ENCODE peak calls at places on chromosomes 2 and 18, in seven cellular contexts. V is OCI-LY7, B is fibroblast of mammary gland, Z is GM06990, M is progenitor cell of endocrine pancreas, I is heart left ventricle, A is tibial nerve. U is an unnamed sample.
A peak's percentile ranks its signal among the peaks of the same experiment; 100 is the strongest.

GRCh38 chr18:56165601-56166355 is 472.6 kb downstream of the TXNL1 start:
- DNase-seq in A (no peak), B (no peak), M (no peak), Z (no peak), V (no peak), I (no peak), U (no peak)

GRCh38 chr18:73691118-73691517 is 456.5 kb downstream of the FBXO15 start:
- DNase-seq in I (no peak), M (no peak), A (no peak), V (no peak), Z (no peak), B (peak; percentile 86), U (no peak)

GRCh38 chr2:235506291-235506996 is 12.6 kb downstream of the AGAP1 start:
- DNase-seq in A (no peak), I (no peak), M (no peak), Z (no peak), V (no peak), B (peak; percentile 38), U (no peak)

GRCh38 chr18:1053654-1054315 is 149.1 kb downstream of the ADCYAP1 start:
- DNase-seq in M (no peak), I (no peak), A (no peak), Z (no peak), B (no peak), V (no peak), U (no peak)

GRCh38 chr2:44233450-44234128 is 41.7 kb upstream of the SLC3A1 start:
- DNase-seq in Z (no peak), B (peak; percentile 56), V (no peak), I (no peak), M (no peak), A (no peak), U (no peak)

GRCh38 chr2:47016172-47016913 is 100.7 kb upstream of the MCFD2 start:
- DNase-seq in Z (no peak), B (peak; percentile 90), M (no peak), I (no peak), A (no peak), V (no peak), U (no peak)

GRCh38 chr2:105681927-105682326 is 62.8 kb upstream of the NCK2 start:
- DNase-seq in M (no peak), I (no peak), Z (no peak), B (no peak), A (no peak), V (no peak), U (no peak)

GRCh38 chr18:29651121-29651675 is 1391.3 kb downstream of the DSC3 start:
- DNase-seq in B (peak; percentile 33), A (no peak), I (no peak), M (no peak), V (no peak), Z (no peak), U (no peak)

GRCh38 chr2:11314482-11314881 is 30.0 kb downstream of the ROCK2 start:
- DNase-seq in Z (no peak), A (no peak), M (no peak), B (no peak), I (no peak), V (no peak), U (no peak)
- TF ChIP-seq CTCF in Z (no peak), A (no peak), M (no peak), B (no peak), I (no peak), V (no peak), U (no peak)

DNA sequence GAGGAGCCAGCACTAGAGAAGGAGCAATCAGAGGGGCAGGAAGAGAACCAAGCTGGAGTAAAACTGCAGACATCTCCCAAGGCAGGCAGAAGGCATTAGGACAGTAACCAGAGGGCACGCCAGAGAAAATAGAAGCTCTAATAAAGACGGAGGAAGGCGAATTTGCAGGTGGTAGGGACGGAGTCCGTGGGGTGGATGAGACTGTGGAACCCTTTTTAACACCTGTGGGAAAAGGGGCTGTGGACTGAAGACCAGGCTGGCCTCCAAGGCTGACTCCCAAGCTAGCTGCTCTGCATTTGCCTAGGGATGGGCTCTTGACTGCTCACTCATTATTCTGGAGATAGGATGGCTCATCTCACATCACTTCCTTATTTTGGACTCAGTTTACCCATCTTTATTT is 49.5 kb downstream of the SLC4A1AP start:
- DNase-seq in I (no peak), V (no peak), A (no peak), M (no peak), Z (no peak), B (no peak), U (no peak)
- TF ChIP-seq CTCF in I (no peak), V (no peak), A (no peak), M (no peak), Z (no peak), B (no peak), U (no peak)

DNA sequence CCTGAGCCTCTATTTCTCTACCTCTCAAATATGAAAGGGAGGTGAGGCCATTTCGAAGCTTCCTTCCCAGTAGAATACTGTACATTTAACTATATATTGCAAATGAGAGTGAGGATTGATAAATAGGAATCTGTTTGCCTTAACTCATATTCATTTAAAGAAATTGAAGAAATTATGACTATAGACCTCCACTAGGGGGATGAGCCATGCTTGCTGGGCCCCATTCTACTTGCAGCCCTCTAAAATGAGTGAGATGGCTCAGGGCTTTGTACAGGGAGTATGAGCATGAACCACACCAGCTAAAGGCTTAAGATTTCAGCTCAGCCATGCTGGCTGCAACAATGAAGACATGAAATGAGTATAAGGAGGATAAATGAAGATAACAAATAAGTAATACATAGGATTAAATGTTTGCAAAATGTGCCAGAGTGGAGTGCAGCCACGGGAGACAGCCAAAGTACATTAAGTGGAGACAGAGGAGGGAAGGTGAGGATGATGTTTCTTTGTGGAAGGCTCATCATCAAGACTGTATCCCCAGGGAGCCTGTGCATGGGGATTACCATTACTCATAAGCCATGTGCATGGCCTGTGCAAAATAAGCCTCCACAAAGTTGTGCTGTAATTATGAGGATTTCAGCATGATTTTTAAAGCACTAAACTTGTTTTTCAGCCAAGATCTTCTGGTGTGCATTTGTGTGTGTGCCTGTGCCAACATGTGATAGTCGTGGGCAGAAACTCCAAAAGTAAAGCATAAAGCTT is 300.8 kb downstream of the CNTNAP5 start:
- DNase-seq in B (peak; percentile 27), Z (no peak), V (no peak), A (no peak), M (no peak), I (no peak), U (no peak)
- TF ChIP-seq CTCF in B (no peak), Z (no peak), V (peak; percentile 59), A (no peak), M (peak; percentile 51), I (peak; percentile 17), U (peak; percentile 14)

DNA sequence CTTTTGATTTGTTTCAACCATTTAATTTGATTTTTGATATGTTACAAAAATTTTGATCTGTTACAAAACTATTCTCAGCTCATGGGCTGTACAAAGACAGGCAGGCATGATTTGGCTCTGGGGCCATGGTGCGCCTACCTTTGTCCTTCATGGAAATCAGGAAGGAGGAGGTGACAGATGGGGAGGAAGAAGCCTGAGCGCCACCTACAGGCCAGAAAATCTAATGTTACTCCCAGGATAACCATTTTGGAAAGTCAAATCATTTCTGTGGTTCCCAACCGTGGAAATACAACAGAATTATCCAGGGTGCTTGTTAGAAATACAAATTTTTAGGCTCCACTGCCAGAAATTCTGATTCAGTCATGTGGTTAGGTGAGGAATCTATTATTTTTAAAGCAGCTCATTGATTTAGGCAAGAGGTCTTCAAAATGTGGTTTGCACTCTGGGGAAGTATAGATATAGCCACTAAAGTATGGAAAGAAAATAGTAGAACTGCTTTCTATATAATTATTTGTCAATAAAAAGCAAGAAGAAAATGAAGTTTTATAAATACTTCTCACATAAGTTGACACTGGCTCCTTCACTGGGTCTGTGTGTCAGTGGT is 93.9 kb downstream of the EVA1A start:
- DNase-seq in V (peak; percentile 43), A (no peak), Z (peak; percentile 15), B (peak; percentile 43), M (no peak), I (no peak), U (no peak)
- TF ChIP-seq CTCF in V (peak; percentile 90), A (no peak), Z (peak; percentile 71), B (peak; percentile 70), M (peak; percentile 57), I (peak; percentile 25), U (peak; percentile 43)

GRCh38 chr2:65252640-65253039 is 25.0 kb downstream of the ACTR2 start:
- DNase-seq in Z (no peak), I (no peak), V (no peak), A (no peak), B (no peak), M (no peak), U (no peak)

GRCh38 chr2:65261676-65262075 is 34.0 kb downstream of the ACTR2 start:
- DNase-seq in M (no peak), B (no peak), Z (no peak), A (no peak), I (no peak), V (no peak), U (no peak)

GRCh38 chr2:65256088-65256487 is 28.5 kb downstream of the ACTR2 start:
- DNase-seq in I (no peak), M (no peak), B (no peak), V (peak; percentile 26), Z (no peak), A (no peak), U (no peak)
- TF ChIP-seq CTCF in I (no peak), M (peak; percentile 29), B (peak; percentile 11), V (peak; percentile 76), Z (peak; percentile 24), A (no peak), U (no peak)

DNA sequence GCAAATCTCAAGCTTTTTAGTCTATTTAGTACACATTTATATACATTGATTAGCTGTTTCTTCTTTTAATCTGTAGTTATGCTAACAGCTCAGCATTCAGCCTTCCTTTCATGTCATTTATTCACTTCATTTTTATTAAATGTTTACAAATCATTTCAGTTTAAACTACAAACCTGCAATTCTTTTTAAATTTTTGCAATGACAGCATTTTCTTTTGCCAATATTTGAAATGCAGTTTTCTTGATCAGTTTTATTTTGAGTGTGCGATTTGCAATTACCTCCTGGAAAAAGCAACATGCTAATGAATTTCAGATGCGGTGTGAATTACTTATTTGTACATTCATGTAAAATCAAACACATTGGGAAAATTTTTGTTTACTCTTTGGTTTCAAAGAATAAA is 13.5 kb downstream of the EFEMP1 start:
- DNase-seq in V (no peak), B (no peak), I (no peak), A (no peak), M (no peak), Z (no peak), U (no peak)
- TF ChIP-seq CTCF in V (no peak), B (no peak), I (no peak), A (no peak), M (no peak), Z (no peak), U (no peak)

DNA sequence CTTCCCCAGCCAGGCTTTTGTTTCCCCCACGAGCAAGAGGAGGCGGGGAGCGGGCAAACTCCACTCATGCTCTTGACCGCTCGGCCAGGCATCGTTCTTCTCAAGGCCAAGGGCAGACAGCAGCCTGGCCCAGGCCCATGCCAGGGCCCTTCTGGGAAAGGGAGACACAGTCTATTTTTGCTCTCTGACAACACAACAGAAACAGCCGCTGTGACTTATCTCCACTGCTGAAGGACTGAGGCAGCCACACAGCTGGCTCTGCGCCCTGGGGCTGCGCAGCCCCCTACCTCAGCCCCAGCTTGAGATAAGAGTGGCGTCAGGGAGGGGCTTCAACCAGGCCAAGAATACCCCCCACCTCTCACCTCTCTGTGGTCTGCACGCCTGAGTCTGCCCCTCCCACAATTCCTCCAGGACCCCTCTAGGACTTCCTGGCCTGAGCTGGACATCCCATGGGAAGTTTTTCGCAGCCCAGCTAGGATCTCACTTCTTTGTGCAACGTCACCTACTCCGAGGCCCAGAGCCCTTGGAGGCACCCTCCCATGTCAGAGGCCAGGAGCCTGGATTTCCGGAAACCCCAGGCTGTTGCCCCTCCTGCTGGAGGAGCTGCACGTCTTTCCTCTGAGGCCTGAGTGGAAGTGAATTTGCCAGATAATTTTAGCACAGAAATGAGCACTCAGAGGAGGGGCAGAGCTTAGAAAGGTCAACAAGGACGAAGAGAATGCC is 118.9 kb upstream of the OTOS start:
- DNase-seq in M (peak; percentile 6), I (peak; percentile 80), B (no peak), A (no peak), V (no peak), Z (no peak), U (no peak)
- TF ChIP-seq CTCF in M (no peak), I (peak; percentile 23), B (no peak), A (no peak), V (no peak), Z (no peak), U (no peak)